ENCODE peak calls at places on chromosomes 1 and 21, in six cellular contexts. U, P, I, L, V and F are unnamed samples.

GRCh38 chr1:38360807-38361206 is 314.2 kb upstream of the POU3F1 start:
- DNase-seq in P (no peak), I (no peak), L (no peak), U (no peak), V (peak), F (no peak)

GRCh38 chr1:84363019-84363418 is 35.3 kb upstream of the DNASE2B start:
- DNase-seq in I (no peak), U (no peak), V (no peak), P (no peak), L (no peak), F (no peak)

GRCh38 chr1:30933874-30934252 is 25.3 kb upstream of the SDC3 start:
- DNase-seq in L (no peak), P (no peak), I (no peak), V (no peak), U (no peak), F (no peak)

GRCh38 chr21:42532466-42533181 is 19.0 kb downstream of the SLC37A1 start:
- DNase-seq in I (no peak), V (no peak), P (no peak), U (no peak), L (no peak), F (no peak)

GRCh38 chr1:117092594-117092993 is 29.0 kb downstream of the TRIM45 start:
- DNase-seq in U (no peak), I (no peak), P (no peak), V (no peak), L (no peak), F (no peak)

GRCh38 chr1:48202030-48202752 is 20.3 kb upstream of the SLC5A9 start:
- DNase-seq in P (peak), L (no peak), U (peak), I (peak), V (peak), F (peak)

GRCh38 chr1:89607888-89608626 is 24.9 kb upstream of the LRRC8C start:
- DNase-seq in V (peak), L (no peak), I (no peak), P (no peak), U (no peak), F (no peak)

GRCh38 chr1:189033171-189033570 is 1444.5 kb downstream of the BRINP3 start:
- DNase-seq in U (no peak), V (no peak), P (no peak), I (no peak), L (no peak), F (no peak)

GRCh38 chr1:236020359-236021000 is 44.4 kb downstream of the NID1 start:
- DNase-seq in L (no peak), U (no peak), P (no peak), V (no peak), I (no peak), F (no peak)

GRCh38 chr1:156893048-156893953 is at the start of gene PEAR1:
- DNase-seq in V (no peak), P (peak), I (no peak), U (no peak), L (no peak), F (no peak)

GRCh38 chr21:16838330-16838729 is 674.5 kb upstream of the CXADR start:
- DNase-seq in P (no peak), L (no peak), I (no peak), U (no peak), V (no peak), F (no peak)
- TF ChIP-seq JUND in P (no peak), L (no peak), I (no peak), U (no peak), V (no peak), F (no peak)

DNA sequence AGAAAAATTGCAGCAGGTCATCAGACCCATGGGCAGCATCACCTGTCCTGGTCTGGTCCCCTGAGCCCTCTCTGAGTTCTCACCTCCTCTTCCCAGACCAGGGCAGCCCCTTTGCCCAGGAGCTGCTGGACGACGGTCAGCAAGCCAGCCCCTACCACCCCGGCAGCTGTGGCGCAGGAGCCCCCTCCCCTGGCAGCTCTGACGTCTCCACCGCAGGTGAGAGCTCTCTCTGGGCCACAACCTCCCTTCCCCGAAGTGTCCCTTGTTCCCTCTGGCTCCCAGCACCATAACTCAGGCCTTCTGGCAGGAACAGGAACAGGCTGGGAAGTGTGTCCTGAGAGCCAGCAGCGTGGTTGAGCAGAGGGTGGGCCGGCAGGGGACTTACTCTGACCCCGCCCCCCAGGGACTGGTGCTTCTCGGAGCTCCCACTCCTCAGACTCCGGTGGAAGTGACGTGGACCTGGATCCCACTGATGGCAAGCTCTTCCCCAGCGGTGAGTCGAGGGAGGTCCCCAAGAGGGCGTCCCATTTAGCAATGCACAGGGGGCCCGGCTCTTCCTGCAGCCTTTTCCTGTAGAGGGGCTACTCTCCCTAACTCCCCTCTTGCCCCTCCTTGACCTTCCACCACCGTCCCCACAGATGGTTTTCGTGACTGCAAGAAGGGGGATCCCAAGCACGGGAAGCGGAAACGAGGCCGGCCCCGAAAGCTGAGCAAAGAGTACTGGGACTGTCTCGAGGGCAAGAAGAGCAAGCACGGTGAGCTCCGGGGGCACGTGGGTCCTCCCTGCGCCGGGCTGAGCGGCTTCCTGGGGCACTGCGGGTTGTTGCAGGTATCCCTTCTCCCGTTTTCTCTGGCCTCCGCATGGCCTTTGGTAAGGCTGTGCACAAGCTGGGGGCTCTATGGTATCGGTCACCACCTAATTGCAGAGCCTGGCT is 2.4 kb downstream of the ELF3 start:
- DNase-seq in P (no peak), V (no peak), L (no peak), U (no peak), I (no peak), F (no peak)
- TF ChIP-seq JUND in P (no peak), V (no peak), L (no peak), U (no peak), I (no peak), F (no peak)

DNA sequence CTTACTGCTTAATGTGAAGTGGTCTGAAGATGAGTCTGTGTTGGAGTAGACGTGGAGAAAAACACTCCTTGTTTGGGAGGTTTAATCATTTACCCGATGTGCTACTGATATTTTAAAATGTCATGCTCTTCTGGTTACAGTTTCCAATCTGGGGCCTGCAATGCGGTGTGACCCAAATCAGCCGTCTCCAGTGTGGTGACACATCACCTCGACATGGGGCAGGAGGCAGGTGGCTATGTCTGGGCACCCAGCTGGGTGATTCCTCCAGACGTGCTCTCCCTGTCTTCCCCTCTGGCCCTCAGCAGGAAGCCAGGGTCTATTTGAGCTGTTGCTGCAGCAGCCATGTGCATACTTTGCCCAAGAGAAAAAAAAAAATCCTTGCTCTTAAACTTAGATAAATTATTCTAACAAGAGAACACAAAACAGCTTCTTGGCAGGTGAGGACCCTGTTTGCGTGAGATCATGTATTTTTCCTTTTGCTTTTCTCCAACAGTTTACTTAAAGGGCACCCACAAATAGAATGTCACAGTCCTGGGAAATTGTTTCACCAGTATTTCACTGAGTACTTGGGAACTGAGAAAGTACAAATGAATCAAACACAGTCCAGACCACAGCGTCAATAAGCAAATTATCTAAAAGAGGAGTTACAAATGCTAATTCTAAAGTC is 38.9 kb upstream of the MAP10 start:
- DNase-seq in V (no peak), U (no peak), P (no peak), I (no peak), L (no peak), F (no peak)
- TF ChIP-seq JUND in V (no peak), U (no peak), P (no peak), I (no peak), L (no peak), F (no peak)

GRCh38 chr1:150560011-150560438 is 10.8 kb downstream of the ADAMTSL4 start:
- DNase-seq in I (peak), V (peak), U (peak), L (no peak), P (peak), F (peak)
- TF ChIP-seq JUND in I (no peak), V (no peak), U (no peak), L (no peak), P (no peak), F (no peak)

GRCh38 chr1:3660704-3661103 is 8.4 kb downstream of the TP73 start:
- DNase-seq in I (no peak), P (no peak), L (no peak), U (no peak), V (no peak), F (no peak)

GRCh38 chr1:3662080-3662671 is 9.9 kb downstream of the TP73 start:
- DNase-seq in I (no peak), P (no peak), U (no peak), V (no peak), L (no peak), F (no peak)

GRCh38 chr1:3664700-3665375 is 12.5 kb downstream of the TP73 start:
- DNase-seq in V (no peak), U (no peak), I (no peak), P (no peak), L (no peak), F (no peak)

GRCh38 chr1:3661631-3662030 is 9.3 kb downstream of the TP73 start:
- DNase-seq in P (no peak), U (no peak), L (no peak), I (no peak), V (no peak), F (no peak)

DNA sequence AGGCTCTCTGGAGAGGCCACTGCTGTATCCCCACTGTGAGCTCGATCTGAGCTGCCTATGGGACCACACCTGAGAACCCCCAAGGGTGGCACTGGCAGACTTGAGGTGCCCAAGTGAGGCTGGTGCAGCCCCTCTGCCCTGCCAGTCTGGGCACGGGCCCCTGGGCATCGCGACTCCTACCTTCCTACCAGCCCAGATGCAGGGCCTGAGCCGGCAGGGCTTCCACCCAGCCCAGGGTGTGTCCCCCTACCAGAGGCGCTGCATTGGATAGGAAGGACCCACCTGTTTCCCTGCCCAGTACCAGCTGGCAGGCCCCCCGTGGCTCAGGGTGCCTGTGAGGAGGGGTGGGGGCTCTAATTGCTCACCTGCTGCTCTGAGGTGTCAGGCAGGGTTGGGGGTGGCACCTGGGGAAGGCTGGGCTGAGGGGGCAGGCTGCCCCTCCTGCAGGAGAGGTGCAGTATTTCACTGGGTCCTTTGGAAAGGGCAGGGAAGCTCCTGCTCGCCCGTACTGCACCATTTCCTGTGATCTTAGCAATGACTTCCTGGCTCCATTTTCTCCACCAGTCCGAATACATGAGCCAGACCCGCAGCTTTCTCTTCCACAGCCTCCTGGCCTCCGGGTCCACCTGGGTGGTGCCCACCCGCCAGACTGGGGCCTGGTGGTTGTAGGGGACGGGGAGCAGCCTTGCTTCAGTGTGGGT is 11.8 kb downstream of the TP73 start:
- DNase-seq in L (no peak), U (no peak), V (no peak), P (no peak), I (no peak), F (no peak)
- TF ChIP-seq JUND in L (no peak), U (no peak), V (no peak), P (no peak), I (no peak), F (no peak)

GRCh38 chr1:19208710-19209438 is 1.2 kb downstream of the UBR4 start:
- DNase-seq in I (no peak), V (peak), P (no peak), U (no peak), L (no peak), F (no peak)
- TF ChIP-seq JUND in I (no peak), V (no peak), P (no peak), U (no peak), L (no peak), F (no peak)

GRCh38 chr1:23867542-23867952 is 543 bp downstream of the FUCA1 start:
- DNase-seq in I (no peak), U (no peak), L (no peak), V (peak), P (peak), F (no peak)
- TF ChIP-seq JUND in I (no peak), U (no peak), L (no peak), V (no peak), P (no peak), F (no peak)

GRCh38 chr1:238089615-238090014 is 198.9 kb upstream of the ZP4 start:
- DNase-seq in I (no peak), L (no peak), U (no peak), V (no peak), P (no peak), F (no peak)

GRCh38 chr1:238088891-238089290 is 198.2 kb upstream of the ZP4 start:
- DNase-seq in I (no peak), P (no peak), V (no peak), U (no peak), L (no peak), F (no peak)
- TF ChIP-seq JUND in I (no peak), P (no peak), V (no peak), U (no peak), L (no peak), F (no peak)

GRCh38 chr1:228162286-228163003 is 3.2 kb upstream of the IBA57 start:
- DNase-seq in L (no peak), P (no peak), V (peak), U (no peak), I (no peak), F (no peak)
- TF ChIP-seq JUND in L (no peak), P (no peak), V (no peak), U (no peak), I (no peak), F (no peak)

DNA sequence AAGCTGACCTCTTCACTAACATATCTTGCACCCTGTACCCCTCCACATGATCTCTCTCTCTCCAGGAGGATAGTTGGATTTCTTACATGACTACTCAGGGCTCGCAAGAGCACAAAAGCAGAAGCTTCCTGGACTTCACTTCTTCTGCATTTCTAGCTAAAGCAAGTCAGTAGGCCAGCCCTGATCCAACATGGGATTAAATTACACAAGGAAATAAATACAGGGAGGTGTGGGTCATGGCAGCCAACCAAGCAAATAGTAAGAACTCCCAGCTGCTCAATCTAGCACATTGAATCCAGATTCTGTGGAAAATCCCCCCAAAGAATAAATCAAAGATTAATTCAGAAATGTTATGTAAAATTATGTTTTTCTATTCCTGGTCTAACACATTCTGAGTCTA is 33.3 kb downstream of the KLHDC7A start:
- DNase-seq in I (no peak), L (no peak), U (no peak), V (no peak), P (no peak), F (peak)
- TF ChIP-seq JUND in I (no peak), L (no peak), U (no peak), V (no peak), P (no peak), F (no peak)